ENCODE peak calls at places on chromosomes 2 and 18, in six cellular contexts. One of them, this sample, is unnamed.

GRCh38 chr2:42906557-42907380 is 114.4 kb upstream of the HAAO start:
- DNase-seq in fibroblast of pulmonary artery: no peak
- DNase-seq in tibial nerve: peak
- DNase-seq in AG09319: peak
- DNase-seq in HFFc6: peak
- DNase-seq in mucosa of descending colon: peak
- DNase-seq in this sample: no peak

GRCh38 chr18:75350440-75350839 is 77.1 kb downstream of the SMIM21 start:
- DNase-seq in HFFc6: no peak
- DNase-seq in tibial nerve: no peak
- DNase-seq in mucosa of descending colon: no peak
- DNase-seq in AG09319: no peak
- DNase-seq in fibroblast of pulmonary artery: no peak
- DNase-seq in this sample: no peak

GRCh38 chr18:75358928-75359327 is 68.6 kb downstream of the SMIM21 start:
- DNase-seq in mucosa of descending colon: no peak
- DNase-seq in fibroblast of pulmonary artery: no peak
- DNase-seq in tibial nerve: no peak
- DNase-seq in AG09319: no peak
- DNase-seq in HFFc6: no peak
- DNase-seq in this sample: no peak

GRCh38 chr2:220394433-220394832 is 767.0 kb downstream of the SLC4A3 start:
- DNase-seq in HFFc6: peak
- DNase-seq in tibial nerve: no peak
- DNase-seq in mucosa of descending colon: no peak
- DNase-seq in fibroblast of pulmonary artery: peak
- DNase-seq in AG09319: no peak
- DNase-seq in this sample: no peak

GRCh38 chr2:164146478-164146877 is 410.7 kb upstream of the FIGN start:
- DNase-seq in tibial nerve: no peak
- DNase-seq in HFFc6: no peak
- DNase-seq in fibroblast of pulmonary artery: no peak
- DNase-seq in AG09319: no peak
- DNase-seq in mucosa of descending colon: no peak
- DNase-seq in this sample: no peak

GRCh38 chr2:10053351-10053750 is 10.0 kb downstream of the KLF11 start:
- DNase-seq in HFFc6: no peak
- DNase-seq in tibial nerve: no peak
- DNase-seq in fibroblast of pulmonary artery: no peak
- DNase-seq in mucosa of descending colon: peak
- DNase-seq in AG09319: no peak
- DNase-seq in this sample: no peak

GRCh38 chr2:138421971-138422335 is 79.6 kb upstream of the SPOPL start:
- DNase-seq in mucosa of descending colon: no peak
- DNase-seq in HFFc6: peak
- DNase-seq in tibial nerve: no peak
- DNase-seq in fibroblast of pulmonary artery: peak
- DNase-seq in AG09319: peak
- DNase-seq in this sample: no peak

GRCh38 chr2:121634354-121635307 is 14.6 kb downstream of the CLASP1 start:
- DNase-seq in AG09319: no peak
- DNase-seq in HFFc6: peak
- DNase-seq in fibroblast of pulmonary artery: no peak
- DNase-seq in mucosa of descending colon: no peak
- DNase-seq in tibial nerve: no peak
- DNase-seq in this sample: no peak

GRCh38 chr2:151775057-151775740 is 40.9 kb upstream of the NEB start:
- DNase-seq in AG09319: no peak
- DNase-seq in fibroblast of pulmonary artery: peak
- DNase-seq in tibial nerve: no peak
- DNase-seq in HFFc6: peak
- DNase-seq in mucosa of descending colon: no peak
- DNase-seq in this sample: no peak

GRCh38 chr2:223815186-223815883 is 22.0 kb downstream of the AP1S3 start:
- DNase-seq in mucosa of descending colon: no peak
- DNase-seq in fibroblast of pulmonary artery: peak
- DNase-seq in AG09319: no peak
- DNase-seq in tibial nerve: no peak
- DNase-seq in HFFc6: peak
- DNase-seq in this sample: no peak

GRCh38 chr2:169613876-169614275 is 29.7 kb downstream of the PPIG start:
- DNase-seq in AG09319: no peak
- DNase-seq in tibial nerve: no peak
- DNase-seq in HFFc6: no peak
- DNase-seq in mucosa of descending colon: no peak
- DNase-seq in fibroblast of pulmonary artery: no peak
- DNase-seq in this sample: no peak

GRCh38 chr18:46315187-46315586 is 211.0 kb downstream of the HAUS1 start:
- DNase-seq in tibial nerve: no peak
- DNase-seq in AG09319: no peak
- DNase-seq in HFFc6: no peak
- DNase-seq in fibroblast of pulmonary artery: no peak
- DNase-seq in mucosa of descending colon: no peak
- DNase-seq in this sample: no peak

GRCh38 chr2:162174778-162175177 is 22.7 kb upstream of the GCG start:
- DNase-seq in AG09319: no peak
- DNase-seq in tibial nerve: no peak
- DNase-seq in HFFc6: no peak
- DNase-seq in mucosa of descending colon: no peak
- DNase-seq in fibroblast of pulmonary artery: peak
- DNase-seq in this sample: no peak

GRCh38 chr18:35616664-35617423 is 35.3 kb downstream of the GALNT1 start:
- DNase-seq in AG09319: no peak
- DNase-seq in HFFc6: peak
- DNase-seq in fibroblast of pulmonary artery: peak
- DNase-seq in mucosa of descending colon: peak
- DNase-seq in tibial nerve: no peak
- DNase-seq in this sample: no peak

GRCh38 chr2:66507673-66508127 is 72.8 kb downstream of the MEIS1 start:
- DNase-seq in tibial nerve: no peak
- DNase-seq in HFFc6: no peak
- DNase-seq in AG09319: no peak
- DNase-seq in fibroblast of pulmonary artery: no peak
- DNase-seq in mucosa of descending colon: no peak
- DNase-seq in this sample: no peak

GRCh38 chr2:174607989-174608865 is 10.6 kb upstream of the WIPF1 start:
- DNase-seq in mucosa of descending colon: no peak
- DNase-seq in AG09319: no peak
- DNase-seq in tibial nerve: no peak
- DNase-seq in fibroblast of pulmonary artery: no peak
- DNase-seq in HFFc6: no peak
- DNase-seq in this sample: no peak

GRCh38 chr2:100242891-100243670 is 79.2 kb downstream of the LONRF2 start:
- DNase-seq in HFFc6: peak
- DNase-seq in fibroblast of pulmonary artery: peak
- DNase-seq in AG09319: peak
- DNase-seq in mucosa of descending colon: no peak
- DNase-seq in tibial nerve: no peak
- DNase-seq in this sample: no peak

GRCh38 chr2:219292616-219293015 is 13.4 kb downstream of the DNAJB2 start:
- DNase-seq in AG09319: no peak
- DNase-seq in tibial nerve: no peak
- DNase-seq in HFFc6: no peak
- DNase-seq in mucosa of descending colon: no peak
- DNase-seq in fibroblast of pulmonary artery: no peak
- DNase-seq in this sample: no peak

GRCh38 chr2:15643209-15643500 is 51.5 kb downstream of the DDX1 start:
- DNase-seq in tibial nerve: no peak
- DNase-seq in fibroblast of pulmonary artery: no peak
- DNase-seq in HFFc6: no peak
- DNase-seq in mucosa of descending colon: no peak
- DNase-seq in AG09319: no peak
- DNase-seq in this sample: no peak

GRCh38 chr2:236501531-236501930 is 68.1 kb upstream of the ACKR3 start:
- DNase-seq in AG09319: no peak
- DNase-seq in mucosa of descending colon: no peak
- DNase-seq in fibroblast of pulmonary artery: no peak
- DNase-seq in tibial nerve: no peak
- DNase-seq in HFFc6: no peak
- DNase-seq in this sample: no peak

GRCh38 chr2:120672526-120673204 is 63.0 kb upstream of the GLI2 start:
- DNase-seq in HFFc6: no peak
- DNase-seq in mucosa of descending colon: no peak
- DNase-seq in fibroblast of pulmonary artery: no peak
- DNase-seq in tibial nerve: no peak
- DNase-seq in AG09319: no peak
- DNase-seq in this sample: no peak

GRCh38 chr2:149134335-149134923 is 95.9 kb downstream of the LYPD6B start:
- DNase-seq in AG09319: no peak
- DNase-seq in HFFc6: no peak
- DNase-seq in fibroblast of pulmonary artery: no peak
- DNase-seq in mucosa of descending colon: no peak
- DNase-seq in tibial nerve: no peak
- DNase-seq in this sample: no peak

GRCh38 chr18:52903858-52904257 is 563.9 kb downstream of the DCC start:
- DNase-seq in HFFc6: no peak
- DNase-seq in mucosa of descending colon: no peak
- DNase-seq in tibial nerve: no peak
- DNase-seq in AG09319: no peak
- DNase-seq in fibroblast of pulmonary artery: peak
- DNase-seq in this sample: no peak

GRCh38 chr2:96773922-96774321 is 13.2 kb downstream of the CNNM4 start:
- DNase-seq in HFFc6: no peak
- DNase-seq in mucosa of descending colon: peak
- DNase-seq in AG09319: no peak
- DNase-seq in fibroblast of pulmonary artery: no peak
- DNase-seq in tibial nerve: no peak
- DNase-seq in this sample: no peak

GRCh38 chr2:207734264-207734635 is 22.8 kb downstream of the CCNYL1 start:
- DNase-seq in tibial nerve: no peak
- DNase-seq in mucosa of descending colon: no peak
- DNase-seq in HFFc6: peak
- DNase-seq in AG09319: no peak
- DNase-seq in fibroblast of pulmonary artery: peak
- DNase-seq in this sample: no peak

GRCh38 chr2:131027566-131028528 is 65.4 kb downstream of the FAM168B start:
- DNase-seq in tibial nerve: no peak
- DNase-seq in HFFc6: no peak
- DNase-seq in fibroblast of pulmonary artery: no peak
- DNase-seq in mucosa of descending colon: peak
- DNase-seq in AG09319: no peak
- DNase-seq in this sample: no peak

GRCh38 chr2:47497843-47498460 is 95.0 kb downstream of the MSH2 start:
- DNase-seq in AG09319: no peak
- DNase-seq in tibial nerve: no peak
- DNase-seq in fibroblast of pulmonary artery: no peak
- DNase-seq in HFFc6: no peak
- DNase-seq in mucosa of descending colon: no peak
- DNase-seq in this sample: no peak

GRCh38 chr2:237600205-237600846 is 9.8 kb upstream of the RAB17 start:
- DNase-seq in HFFc6: peak
- DNase-seq in tibial nerve: no peak
- DNase-seq in AG09319: peak
- DNase-seq in mucosa of descending colon: no peak
- DNase-seq in fibroblast of pulmonary artery: peak
- DNase-seq in this sample: no peak
- TF ChIP-seq CTCF in HFFc6: peak
- TF ChIP-seq CTCF in tibial nerve: peak
- TF ChIP-seq CTCF in AG09319: peak
- TF ChIP-seq CTCF in mucosa of descending colon: no peak
- TF ChIP-seq CTCF in fibroblast of pulmonary artery: peak
- TF ChIP-seq CTCF in this sample: peak

GRCh38 chr2:200664770-200665494 is 79.1 kb downstream of the AOX1 start:
- DNase-seq in AG09319: no peak
- DNase-seq in fibroblast of pulmonary artery: no peak
- DNase-seq in tibial nerve: no peak
- DNase-seq in mucosa of descending colon: no peak
- DNase-seq in HFFc6: no peak
- DNase-seq in this sample: no peak
- TF ChIP-seq CTCF in AG09319: no peak
- TF ChIP-seq CTCF in fibroblast of pulmonary artery: no peak
- TF ChIP-seq CTCF in tibial nerve: no peak
- TF ChIP-seq CTCF in mucosa of descending colon: no peak
- TF ChIP-seq CTCF in HFFc6: no peak
- TF ChIP-seq CTCF in this sample: no peak

GRCh38 chr18:48569915-48570264 is 31.1 kb downstream of the CTIF start:
- DNase-seq in fibroblast of pulmonary artery: no peak
- DNase-seq in AG09319: no peak
- DNase-seq in tibial nerve: no peak
- DNase-seq in mucosa of descending colon: no peak
- DNase-seq in HFFc6: no peak
- DNase-seq in this sample: no peak

GRCh38 chr18:48571619-48572384 is 33.0 kb downstream of the CTIF start:
- DNase-seq in fibroblast of pulmonary artery: no peak
- DNase-seq in AG09319: no peak
- DNase-seq in HFFc6: no peak
- DNase-seq in tibial nerve: no peak
- DNase-seq in mucosa of descending colon: no peak
- DNase-seq in this sample: no peak

GRCh38 chr18:48569139-48569914 is 30.5 kb downstream of the CTIF start:
- DNase-seq in tibial nerve: no peak
- DNase-seq in mucosa of descending colon: no peak
- DNase-seq in HFFc6: no peak
- DNase-seq in fibroblast of pulmonary artery: no peak
- DNase-seq in AG09319: no peak
- DNase-seq in this sample: no peak

GRCh38 chr18:48572402-48573126 is 33.7 kb downstream of the CTIF start:
- DNase-seq in AG09319: no peak
- DNase-seq in fibroblast of pulmonary artery: no peak
- DNase-seq in mucosa of descending colon: no peak
- DNase-seq in HFFc6: no peak
- DNase-seq in tibial nerve: no peak
- DNase-seq in this sample: no peak

DNA sequence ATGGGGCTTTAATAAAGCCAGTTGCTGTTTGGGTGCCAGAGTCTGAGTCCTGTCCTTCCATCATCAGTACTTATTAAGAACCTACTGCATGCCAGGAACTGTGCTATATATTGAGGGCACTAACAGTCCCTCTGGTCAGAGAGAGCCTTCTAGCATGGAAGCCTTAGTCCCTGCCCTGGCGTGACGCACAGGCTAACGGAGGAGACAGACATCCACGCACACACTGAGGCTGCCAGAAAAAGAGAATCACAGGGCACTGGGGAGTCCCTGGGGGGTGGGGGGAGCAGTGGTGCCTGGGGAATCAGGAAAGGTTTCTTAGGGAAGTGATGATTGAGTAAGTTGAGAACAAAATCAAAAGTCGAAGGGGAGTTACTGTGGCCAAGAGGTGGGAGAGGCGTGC is 31.5 kb downstream of the CTIF start:
- DNase-seq in fibroblast of pulmonary artery: no peak
- DNase-seq in mucosa of descending colon: no peak
- DNase-seq in HFFc6: no peak
- DNase-seq in AG09319: no peak
- DNase-seq in tibial nerve: no peak
- DNase-seq in this sample: no peak
- TF ChIP-seq CTCF in fibroblast of pulmonary artery: no peak
- TF ChIP-seq CTCF in mucosa of descending colon: no peak
- TF ChIP-seq CTCF in HFFc6: no peak
- TF ChIP-seq CTCF in AG09319: no peak
- TF ChIP-seq CTCF in tibial nerve: no peak
- TF ChIP-seq CTCF in this sample: no peak

DNA sequence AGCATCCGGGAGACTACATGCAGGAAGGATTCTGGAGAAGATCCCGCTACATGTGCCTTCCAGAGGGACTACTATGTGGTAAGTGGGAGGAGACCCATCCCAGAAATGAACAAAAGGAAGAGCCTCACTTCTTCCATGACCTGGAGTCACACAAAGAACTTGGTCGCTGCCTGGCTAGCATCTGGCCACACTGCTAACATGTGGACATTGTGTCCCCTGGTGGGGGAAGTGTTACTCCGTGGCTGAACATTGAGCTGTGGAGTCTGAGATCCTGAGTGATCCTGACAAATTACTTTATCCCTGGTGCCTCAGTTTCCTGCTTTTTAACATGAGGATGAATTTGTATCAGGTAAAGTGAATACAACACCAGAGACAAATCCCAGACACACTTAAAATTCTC is 8.4 kb downstream of the SPP2 start:
- DNase-seq in AG09319: no peak
- DNase-seq in mucosa of descending colon: no peak
- DNase-seq in HFFc6: no peak
- DNase-seq in fibroblast of pulmonary artery: no peak
- DNase-seq in tibial nerve: no peak
- DNase-seq in this sample: no peak
- TF ChIP-seq CTCF in AG09319: no peak
- TF ChIP-seq CTCF in mucosa of descending colon: no peak
- TF ChIP-seq CTCF in HFFc6: no peak
- TF ChIP-seq CTCF in fibroblast of pulmonary artery: no peak
- TF ChIP-seq CTCF in tibial nerve: no peak
- TF ChIP-seq CTCF in this sample: no peak

This sample was measured in chondrocyte.